ENCODE peak calls at places on chromosome X, in nine cellular contexts. N is H1; F is activated naive CD8-positive, alpha-beta T cell treated with anti-CD3 and anti-CD28 coated beads, Interleukin-2, amount 50 U/mL, for 24 hours; K is activated T-cell treated with anti-CD3 and anti-CD28 coated beads for 24 hours; P is neural crest cell; M is fibroblast of pulmonary artery; V is EH; X is RKO; E is CD8-positive, alpha-beta memory T cell. B is an unnamed sample.

GRCh38 chrX:47562615-47563243 is 1.7 kb downstream of the ARAF start:
- DNase-seq in N (no peak), F (no peak), K (no peak), P (peak), M (peak), V (peak), X (peak), E (no peak), B (no peak)

GRCh38 chrX:110915120-110915519 is 119.5 kb upstream of the CHRDL1 start:
- DNase-seq in N (no peak), F (no peak), K (no peak), P (no peak), M (peak), V (peak), X (peak), E (no peak), B (no peak)

GRCh38 chrX:129842510-129843208 is 1.0 kb downstream of the ZDHHC9 start:
- DNase-seq in N (no peak), F (peak), K (no peak), P (no peak), M (peak), V (peak), X (peak), E (no peak), B (peak)

GRCh38 chrX:97863261-97863660 is 979.6 kb downstream of the RPA4 start:
- DNase-seq in N (no peak), F (no peak), K (no peak), P (no peak), M (no peak), V (no peak), X (no peak), E (no peak), B (no peak)

GRCh38 chrX:154443479-154443910 is 446 bp upstream of the FAM50A start:
- DNase-seq in N (no peak), F (no peak), K (no peak), P (no peak), M (no peak), V (peak), X (no peak), E (no peak), B (no peak)

GRCh38 chrX:45347877-45348675 is 147.4 kb upstream of the DIPK2B start:
- DNase-seq in N (no peak), F (no peak), K (no peak), P (no peak), M (no peak), V (peak), X (no peak), E (no peak), B (no peak)

GRCh38 chrX:18146954-18147353 is 73.7 kb downstream of the BEND2 start:
- DNase-seq in N (no peak), F (peak), K (no peak), P (peak), M (peak), V (peak), X (peak), E (no peak), B (peak)

GRCh38 chrX:56995271-56995994 is at the start of gene SPIN3:
- DNase-seq in N (peak), F (peak), K (peak), P (peak), M (peak), V (peak), X (peak), E (no peak), B (peak)

GRCh38 chrX:37824491-37825224 is 22.7 kb downstream of the DYNLT3 start:
- DNase-seq in N (no peak), F (no peak), K (no peak), P (no peak), M (no peak), V (no peak), X (no peak), E (no peak), B (no peak)

GRCh38 chrX:38347136-38347535 is 5.3 kb upstream of the OTC start:
- DNase-seq in N (no peak), F (no peak), K (no peak), P (no peak), M (peak), V (peak), X (peak), E (no peak), B (no peak)

GRCh38 chrX:51802917-51803688 is 59.9 kb downstream of the GSPT2 start:
- DNase-seq in N (peak), F (peak), K (peak), P (peak), M (peak), V (peak), X (peak), E (peak), B (peak)

GRCh38 chrX:120452131-120452530 is 17.0 kb downstream of the LAMP2 start:
- DNase-seq in N (no peak), F (no peak), K (no peak), P (no peak), M (peak), V (peak), X (peak), E (no peak), B (no peak)

GRCh38 chrX:31969714-31970113 is 897.9 kb upstream of the FTHL17 start:
- DNase-seq in N (no peak), F (no peak), K (no peak), P (no peak), M (no peak), V (no peak), X (no peak), E (no peak), B (no peak)

GRCh38 chrX:64352084-64352483 is 43.2 kb downstream of the MTMR8 start:
- DNase-seq in N (no peak), F (no peak), K (no peak), P (no peak), M (no peak), V (no peak), X (no peak), E (no peak), B (no peak)

GRCh38 chrX:111431007-111431406 is 19.0 kb upstream of the DCX start:
- DNase-seq in N (no peak), F (no peak), K (no peak), P (no peak), M (no peak), V (no peak), X (no peak), E (no peak), B (no peak)

GRCh38 chrX:36909584-36909983 is 98.6 kb upstream of the FAM47C start:
- DNase-seq in N (no peak), F (no peak), K (no peak), P (no peak), M (peak), V (no peak), X (no peak), E (no peak), B (no peak)

GRCh38 chrX:39331062-39331704 is 529.9 kb downstream of the MID1IP1 start:
- DNase-seq in N (no peak), F (peak), K (no peak), P (no peak), M (no peak), V (no peak), X (no peak), E (no peak), B (no peak)

GRCh38 chrX:132488092-132488749 is 617 bp downstream of the MBNL3 start:
- DNase-seq in N (no peak), F (peak), K (no peak), P (no peak), M (peak), V (no peak), X (peak), E (no peak), B (no peak)

GRCh38 chrX:49915352-49916222 is 6.8 kb upstream of the CLCN5 start:
- DNase-seq in N (no peak), F (peak), K (peak), P (peak), M (peak), V (peak), X (peak), E (peak), B (peak)

GRCh38 chrX:134753185-134754008 is 95.1 kb upstream of the PLAC1 start:
- DNase-seq in N (no peak), F (no peak), K (no peak), P (no peak), M (peak), V (peak), X (peak), E (no peak), B (no peak)

GRCh38 chrX:130799393-130799792 is 103.6 kb downstream of the ENOX2 start:
- DNase-seq in N (no peak), F (no peak), K (no peak), P (no peak), M (peak), V (peak), X (peak), E (no peak), B (no peak)

GRCh38 chrX:115018040-115018647 is 728 bp upstream of the IL13RA2 start:
- DNase-seq in N (no peak), F (peak), K (no peak), P (no peak), M (peak), V (no peak), X (peak), E (no peak), B (no peak)

GRCh38 chrX:19886888-19887531 is 390 bp downstream of the SH3KBP1 start:
- DNase-seq in N (no peak), F (peak), K (no peak), P (peak), M (no peak), V (peak), X (peak), E (peak), B (peak)

GRCh38 chrX:23008431-23009099 is 8.8 kb downstream of the DDX53 start:
- DNase-seq in N (no peak), F (no peak), K (no peak), P (no peak), M (peak), V (peak), X (peak), E (no peak), B (no peak)

GRCh38 chrX:136577562-136577961 is 45.5 kb downstream of the VGLL1 start:
- DNase-seq in N (no peak), F (peak), K (peak), P (peak), M (peak), V (peak), X (peak), E (peak), B (peak)